ENCODE peak calls at places on chromosome 22, in four cellular contexts. One of them, this sample, is unnamed.

GRCh38 chr22:50483556-50483955 is 2.2 kb downstream of the ADM2 start:
- DNase-seq in GM23338: no peak
- DNase-seq in GM12865: no peak
- DNase-seq in SK-N-SH: no peak
- DNase-seq in this sample: no peak

GRCh38 chr22:23168381-23169031 is 11.8 kb upstream of the BCR start:
- DNase-seq in SK-N-SH: no peak
- DNase-seq in GM23338: no peak
- DNase-seq in GM12865: no peak
- DNase-seq in this sample: no peak

GRCh38 chr22:50014053-50014501 is 1.5 kb upstream of the IL17REL start:
- DNase-seq in SK-N-SH: peak; percentile 55
- DNase-seq in GM12865: no peak
- DNase-seq in GM23338: no peak
- DNase-seq in this sample: no peak

GRCh38 chr22:25281675-25282345 is 62.4 kb downstream of the CRYBB2 start:
- DNase-seq in SK-N-SH: no peak
- DNase-seq in GM12865: no peak
- DNase-seq in GM23338: peak; percentile 78
- DNase-seq in this sample: no peak

GRCh38 chr22:50517495-50518260 is 7.7 kb downstream of the SCO2 start:
- DNase-seq in GM12865: no peak
- DNase-seq in GM23338: no peak
- DNase-seq in SK-N-SH: peak; percentile 14
- DNase-seq in this sample: no peak

GRCh38 chr22:24208012-24208749 is 26.9 kb downstream of the SUSD2 start:
- DNase-seq in SK-N-SH: peak; percentile 2
- DNase-seq in GM12865: no peak
- DNase-seq in GM23338: no peak
- DNase-seq in this sample: no peak

GRCh38 chr22:49307071-49307830 is 520.4 kb downstream of the BRD1 start:
- DNase-seq in GM23338: no peak
- DNase-seq in GM12865: no peak
- DNase-seq in SK-N-SH: no peak
- DNase-seq in this sample: no peak

GRCh38 chr22:38655532-38656255 is 498 bp downstream of the FAM227A start:
- DNase-seq in GM23338: no peak
- DNase-seq in GM12865: no peak
- DNase-seq in SK-N-SH: peak; percentile 26
- DNase-seq in this sample: peak; percentile 19

GRCh38 chr22:50526849-50527801 is 1.7 kb upstream of the SCO2 start:
- DNase-seq in GM23338: peak; percentile 67
- DNase-seq in GM12865: peak; percentile 92
- DNase-seq in SK-N-SH: peak; percentile 77
- DNase-seq in this sample: peak; percentile 85

GRCh38 chr22:18057568-18058209 is 20.1 kb upstream of the PEX26 start:
- DNase-seq in SK-N-SH: no peak
- DNase-seq in GM23338: no peak
- DNase-seq in GM12865: peak; percentile 69
- DNase-seq in this sample: peak; percentile 78

GRCh38 chr22:50739279-50739691 is 1.3 kb downstream of the ACR start:
- DNase-seq in GM23338: no peak
- DNase-seq in SK-N-SH: no peak
- DNase-seq in GM12865: no peak
- DNase-seq in this sample: no peak

GRCh38 chr22:32590556-32590955 is 115.9 kb downstream of the FBXO7 start:
- DNase-seq in GM12865: no peak
- DNase-seq in SK-N-SH: no peak
- DNase-seq in GM23338: no peak
- DNase-seq in this sample: no peak

GRCh38 chr22:31091106-31091975 is 10.2 kb downstream of the SMTN start:
- DNase-seq in SK-N-SH: peak; percentile 11
- DNase-seq in GM12865: no peak
- DNase-seq in GM23338: peak; percentile 30
- DNase-seq in this sample: no peak

GRCh38 chr22:29190915-29191314 is 14.8 kb upstream of the EMID1 start:
- DNase-seq in GM12865: no peak
- DNase-seq in GM23338: no peak
- DNase-seq in SK-N-SH: no peak
- DNase-seq in this sample: no peak

GRCh38 chr22:30253205-30253852 is 6.8 kb upstream of the LIF start:
- DNase-seq in GM12865: no peak
- DNase-seq in GM23338: no peak
- DNase-seq in SK-N-SH: peak; percentile 84
- DNase-seq in this sample: peak; percentile 65

GRCh38 chr22:39254789-39255298 is 10.1 kb upstream of the PDGFB start:
- DNase-seq in GM23338: no peak
- DNase-seq in GM12865: peak; percentile 89
- DNase-seq in SK-N-SH: no peak
- DNase-seq in this sample: peak; percentile 87

GRCh38 chr22:30497466-30498150 is 7.9 kb downstream of the SEC14L4 start:
- DNase-seq in SK-N-SH: no peak
- DNase-seq in GM12865: no peak
- DNase-seq in GM23338: no peak
- DNase-seq in this sample: no peak

GRCh38 chr22:38429460-38430128 is 25.4 kb downstream of the KCNJ4 start:
- DNase-seq in GM12865: no peak
- DNase-seq in SK-N-SH: no peak
- DNase-seq in GM23338: no peak
- DNase-seq in this sample: no peak

GRCh38 chr22:39317756-39318506 is 1.5 kb downstream of the RPL3 start:
- DNase-seq in SK-N-SH: no peak
- DNase-seq in GM23338: no peak
- DNase-seq in GM12865: no peak
- DNase-seq in this sample: no peak

GRCh38 chr22:49670610-49671330 is 156.9 kb downstream of the BRD1 start:
- DNase-seq in GM23338: no peak
- DNase-seq in SK-N-SH: peak; percentile 63
- DNase-seq in GM12865: no peak
- DNase-seq in this sample: peak; percentile 59

GRCh38 chr22:30221121-30221992 is 25.2 kb downstream of the LIF start:
- DNase-seq in GM23338: no peak
- DNase-seq in GM12865: peak; percentile 67
- DNase-seq in SK-N-SH: no peak
- DNase-seq in this sample: peak; percentile 45

GRCh38 chr22:48051796-48052620 is 1289.6 kb downstream of the TBC1D22A start:
- DNase-seq in SK-N-SH: no peak
- DNase-seq in GM12865: no peak
- DNase-seq in GM23338: no peak
- DNase-seq in this sample: no peak

GRCh38 chr22:30582788-30583575 is 8.5 kb upstream of the GAL3ST1 start:
- DNase-seq in GM23338: no peak
- DNase-seq in GM12865: no peak
- DNase-seq in SK-N-SH: no peak
- DNase-seq in this sample: no peak

GRCh38 chr22:17106161-17106784 is 14.9 kb downstream of the TMEM121B start:
- DNase-seq in GM12865: no peak
- DNase-seq in SK-N-SH: no peak
- DNase-seq in GM23338: peak; percentile 60
- DNase-seq in this sample: peak; percentile 60

GRCh38 chr22:49284389-49284788 is 543.3 kb downstream of the BRD1 start:
- DNase-seq in GM23338: no peak
- DNase-seq in GM12865: no peak
- DNase-seq in SK-N-SH: no peak
- DNase-seq in this sample: no peak

GRCh38 chr22:50473855-50474671 is 772 bp downstream of the SBF1 start:
- DNase-seq in SK-N-SH: peak; percentile 81
- DNase-seq in GM23338: peak; percentile 54
- DNase-seq in GM12865: peak; percentile 25
- DNase-seq in this sample: no peak

GRCh38 chr22:33006220-33006954 is 51.8 kb downstream of the SYN3 start:
- DNase-seq in GM23338: no peak
- DNase-seq in SK-N-SH: no peak
- DNase-seq in GM12865: no peak
- DNase-seq in this sample: no peak

GRCh38 chr22:48881326-48881980 is 946.2 kb downstream of the BRD1 start:
- DNase-seq in SK-N-SH: no peak
- DNase-seq in GM23338: no peak
- DNase-seq in GM12865: no peak
- DNase-seq in this sample: no peak

GRCh38 chr22:22161924-22162851 is 82.4 kb upstream of the VPREB1 start:
- DNase-seq in SK-N-SH: no peak
- DNase-seq in GM23338: no peak
- DNase-seq in GM12865: peak; percentile 81
- DNase-seq in this sample: peak; percentile 58

GRCh38 chr22:22165936-22166710 is 78.5 kb upstream of the VPREB1 start:
- DNase-seq in GM23338: no peak
- DNase-seq in SK-N-SH: no peak
- DNase-seq in GM12865: no peak
- DNase-seq in this sample: no peak

GRCh38 chr22:22166941-22167713 is 77.5 kb upstream of the VPREB1 start:
- DNase-seq in GM12865: no peak
- DNase-seq in SK-N-SH: no peak
- DNase-seq in GM23338: no peak
- DNase-seq in this sample: no peak

GRCh38 chr22:22167791-22168189 is 76.8 kb upstream of the VPREB1 start:
- DNase-seq in SK-N-SH: no peak
- DNase-seq in GM23338: no peak
- DNase-seq in GM12865: peak; percentile 90
- DNase-seq in this sample: peak; percentile 47

DNA sequence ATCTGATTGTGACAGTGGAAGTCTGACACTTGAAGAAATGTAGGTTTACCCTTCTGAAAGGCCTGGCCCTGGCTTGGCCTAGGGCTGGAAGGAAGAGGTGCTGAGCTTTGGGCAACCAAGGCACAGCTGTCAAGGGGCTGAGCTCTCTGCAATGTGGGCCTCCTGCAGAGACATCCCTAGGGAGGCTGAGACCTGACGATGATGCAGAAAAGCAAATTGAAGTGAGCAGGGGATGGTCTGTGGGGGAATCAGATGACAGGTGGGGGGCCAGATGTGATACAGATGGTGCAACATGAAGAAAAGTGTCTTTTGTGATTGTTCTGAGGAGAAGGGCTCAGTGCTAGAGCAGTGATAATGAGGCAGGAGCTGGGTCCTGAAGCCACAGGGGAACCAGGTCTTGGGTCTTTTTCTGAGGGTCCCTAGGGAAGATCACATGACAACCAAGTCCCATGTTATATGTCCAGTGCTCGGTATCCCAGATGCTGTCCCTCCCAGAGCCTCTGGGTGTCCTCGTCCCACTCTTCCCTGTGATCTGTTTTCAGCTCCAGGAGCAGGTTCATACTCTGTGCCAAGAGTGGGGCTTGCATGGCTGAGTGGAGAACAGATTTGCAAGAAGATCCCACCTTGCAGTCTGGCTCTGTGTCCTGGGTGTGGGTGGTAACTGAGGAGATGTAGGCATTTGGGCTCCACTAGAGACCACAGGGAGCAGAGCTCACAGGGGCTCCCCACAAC is 79.9 kb upstream of the VPREB1 start:
- DNase-seq in GM23338: peak; percentile 46
- DNase-seq in GM12865: no peak
- DNase-seq in SK-N-SH: no peak
- DNase-seq in this sample: no peak
- TF ChIP-seq CTCF in GM23338: no peak
- TF ChIP-seq CTCF in GM12865: no peak
- TF ChIP-seq CTCF in SK-N-SH: no peak
- TF ChIP-seq CTCF in this sample: no peak

GRCh38 chr22:27745809-27746208 is 55.7 kb downstream of the MN1 start:
- DNase-seq in SK-N-SH: no peak
- DNase-seq in GM23338: no peak
- DNase-seq in GM12865: no peak
- DNase-seq in this sample: no peak

GRCh38 chr22:27748355-27749168 is 53.0 kb downstream of the MN1 start:
- DNase-seq in GM12865: no peak
- DNase-seq in SK-N-SH: no peak
- DNase-seq in GM23338: peak; percentile 74
- DNase-seq in this sample: no peak

GRCh38 chr22:27749597-27750225 is 51.8 kb downstream of the MN1 start:
- DNase-seq in GM12865: no peak
- DNase-seq in GM23338: peak; percentile 59
- DNase-seq in SK-N-SH: no peak
- DNase-seq in this sample: no peak

GRCh38 chr22:27746918-27747317 is 54.6 kb downstream of the MN1 start:
- DNase-seq in SK-N-SH: no peak
- DNase-seq in GM12865: no peak
- DNase-seq in GM23338: no peak
- DNase-seq in this sample: no peak

DNA sequence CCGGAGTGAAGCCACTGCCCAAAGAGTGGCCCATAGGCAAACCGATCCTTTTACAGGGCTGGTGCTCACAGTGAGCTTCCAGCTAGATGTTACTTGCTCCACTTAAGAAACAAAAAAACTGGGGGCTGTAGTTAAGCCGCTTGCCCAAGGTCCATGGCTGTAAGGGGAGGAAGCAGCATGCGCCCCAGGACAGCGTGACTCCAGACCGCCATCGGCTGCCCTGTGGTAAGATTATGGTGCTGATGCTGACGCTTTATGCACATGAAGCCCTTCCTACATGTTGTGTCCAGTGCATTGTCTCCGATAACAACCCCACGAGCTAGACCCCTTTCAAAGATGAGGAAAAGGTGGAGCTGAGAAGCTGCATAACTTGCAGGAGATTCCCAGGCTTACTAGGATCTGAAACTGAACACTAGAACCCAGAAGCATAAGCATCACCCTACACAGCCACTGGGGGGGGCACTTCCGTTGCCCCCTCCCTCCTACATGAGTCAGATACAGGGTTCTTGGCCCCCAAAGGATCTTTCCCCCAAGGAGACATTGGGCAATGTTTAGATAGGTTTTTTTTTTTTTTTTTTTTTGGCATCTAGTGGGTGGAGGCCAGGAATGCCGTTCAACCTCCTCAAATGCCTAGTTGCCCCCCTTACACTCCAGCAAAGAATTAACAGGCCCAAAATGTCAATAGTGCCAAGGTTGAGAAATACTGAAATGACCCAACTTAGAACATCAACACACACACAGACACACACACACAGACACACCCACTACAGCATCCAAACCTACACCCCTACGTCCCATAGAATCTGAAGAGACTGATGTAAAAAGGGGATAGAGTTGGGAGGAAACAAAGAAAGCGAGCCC is 53.9 kb downstream of the MN1 start:
- DNase-seq in SK-N-SH: no peak
- DNase-seq in GM12865: no peak
- DNase-seq in GM23338: peak; percentile 54
- DNase-seq in this sample: no peak
- TF ChIP-seq CTCF in SK-N-SH: peak; percentile 40
- TF ChIP-seq CTCF in GM12865: peak; percentile 5
- TF ChIP-seq CTCF in GM23338: peak; percentile 73
- TF ChIP-seq CTCF in this sample: no peak

GRCh38 chr22:20664594-20664959 is 109.3 kb upstream of the SERPIND1 start:
- DNase-seq in GM12865: no peak
- DNase-seq in SK-N-SH: no peak
- DNase-seq in GM23338: no peak
- DNase-seq in this sample: no peak
- TF ChIP-seq CTCF in GM12865: no peak
- TF ChIP-seq CTCF in SK-N-SH: no peak
- TF ChIP-seq CTCF in GM23338: no peak
- TF ChIP-seq CTCF in this sample: no peak

GRCh38 chr22:22099833-22100812 is 117.5 kb upstream of the TOP3B start:
- DNase-seq in SK-N-SH: no peak
- DNase-seq in GM12865: peak; percentile 5
- DNase-seq in GM23338: peak; percentile 50
- DNase-seq in this sample: no peak
- TF ChIP-seq CTCF in SK-N-SH: peak; percentile 38
- TF ChIP-seq CTCF in GM12865: no peak
- TF ChIP-seq CTCF in GM23338: peak; percentile 57
- TF ChIP-seq CTCF in this sample: no peak